ENCODE peak calls at places on chromosomes 3 and 15, in five cellular contexts. C is mucosa of descending colon; B is CD4-positive, alpha-beta T cell; Y is GM12864; I is bronchial epithelial cell. N is an unnamed sample.

GRCh38 chr15:77778802-77779201 is 146.1 kb upstream of the LINGO1 start:
- DNase-seq in I (no peak), C (no peak), Y (no peak), B (no peak), N (no peak)

GRCh38 chr15:101022306-101022705 is 103.1 kb downstream of the LRRK1 start:
- DNase-seq in B (no peak), C (no peak), Y (no peak), I (no peak), N (no peak)

GRCh38 chr3:134978658-134979057 is 183.6 kb downstream of the EPHB1 start:
- DNase-seq in B (no peak), C (no peak), I (no peak), Y (no peak), N (no peak)

GRCh38 chr3:169929830-169930519 is 18.6 kb downstream of the SAMD7 start:
- DNase-seq in C (no peak), Y (no peak), I (peak), B (no peak), N (no peak)

GRCh38 chr3:194443911-194444310 is 42.9 kb downstream of the ATP13A3 start:
- DNase-seq in Y (no peak), I (no peak), C (no peak), B (no peak), N (peak)

GRCh38 chr3:41690766-41691563 is 270.9 kb downstream of the ULK4 start:
- DNase-seq in C (peak), I (no peak), Y (no peak), B (no peak), N (no peak)

GRCh38 chr3:193148678-193149473 is 92.1 kb upstream of the PLAAT1 start:
- DNase-seq in C (no peak), B (no peak), I (no peak), Y (no peak), N (no peak)

GRCh38 chr3:193859195-193859594 is 266.2 kb downstream of the OPA1 start:
- DNase-seq in B (no peak), I (peak), Y (no peak), C (no peak), N (no peak)

GRCh38 chr15:59174161-59174845 is 32.3 kb upstream of the LDHAL6B start:
- DNase-seq in Y (no peak), B (no peak), I (no peak), C (no peak), N (no peak)

GRCh38 chr15:62853114-62853832 is 189.3 kb upstream of the TPM1 start:
- DNase-seq in I (peak), Y (no peak), C (no peak), B (no peak), N (no peak)

GRCh38 chr3:31193871-31194270 is 299.4 kb upstream of the GADL1 start:
- DNase-seq in C (no peak), I (no peak), B (no peak), Y (no peak), N (no peak)

GRCh38 chr3:186937017-186937875 is 6.9 kb downstream of the ST6GAL1 start:
- DNase-seq in Y (no peak), I (no peak), C (no peak), B (no peak), N (no peak)

DNA sequence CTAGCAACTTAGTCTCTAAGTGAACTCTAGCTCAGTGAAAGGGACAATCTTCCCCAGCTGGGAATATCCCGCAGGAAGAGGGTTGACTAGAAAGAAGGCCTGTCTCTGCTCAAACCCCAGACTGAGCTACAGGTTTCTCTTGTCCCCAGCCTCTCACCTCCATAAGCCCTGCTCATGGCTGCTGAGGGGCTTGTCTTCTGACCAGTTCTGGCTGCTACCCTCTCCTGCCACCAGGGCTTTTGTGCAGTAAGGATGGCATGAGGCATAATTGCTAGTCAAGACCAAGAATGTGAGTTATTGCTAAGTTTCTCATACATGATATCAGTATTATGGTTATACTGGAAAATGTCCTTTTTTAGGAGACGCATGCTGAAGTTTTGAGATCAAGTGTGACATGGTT is 21.3 kb downstream of the WDR53 start:
- DNase-seq in I (no peak), C (no peak), B (no peak), Y (no peak), N (no peak)
- TF ChIP-seq CTCF in I (no peak), C (no peak), B (no peak), Y (no peak), N (no peak)

GRCh38 chr15:65336767-65337435 is 32.4 kb downstream of the RNU5B-1 start:
- DNase-seq in C (no peak), B (no peak), Y (no peak), I (no peak), N (no peak)

GRCh38 chr15:65339436-65339835 is 35.0 kb downstream of the RNU5B-1 start:
- DNase-seq in I (no peak), Y (no peak), B (no peak), C (no peak), N (no peak)

GRCh38 chr15:65338823-65339222 is 34.3 kb downstream of the RNU5B-1 start:
- DNase-seq in B (no peak), C (no peak), I (no peak), Y (no peak), N (no peak)

GRCh38 chr15:65337436-65338070 is 33.1 kb downstream of the RNU5B-1 start:
- DNase-seq in Y (no peak), B (no peak), C (no peak), I (no peak), N (no peak)

GRCh38 chr15:65338366-65338765 is 33.9 kb downstream of the RNU5B-1 start:
- DNase-seq in I (no peak), Y (no peak), C (peak), B (no peak), N (no peak)
- TF ChIP-seq CTCF in I (no peak), Y (no peak), C (no peak), B (no peak), N (no peak)

DNA sequence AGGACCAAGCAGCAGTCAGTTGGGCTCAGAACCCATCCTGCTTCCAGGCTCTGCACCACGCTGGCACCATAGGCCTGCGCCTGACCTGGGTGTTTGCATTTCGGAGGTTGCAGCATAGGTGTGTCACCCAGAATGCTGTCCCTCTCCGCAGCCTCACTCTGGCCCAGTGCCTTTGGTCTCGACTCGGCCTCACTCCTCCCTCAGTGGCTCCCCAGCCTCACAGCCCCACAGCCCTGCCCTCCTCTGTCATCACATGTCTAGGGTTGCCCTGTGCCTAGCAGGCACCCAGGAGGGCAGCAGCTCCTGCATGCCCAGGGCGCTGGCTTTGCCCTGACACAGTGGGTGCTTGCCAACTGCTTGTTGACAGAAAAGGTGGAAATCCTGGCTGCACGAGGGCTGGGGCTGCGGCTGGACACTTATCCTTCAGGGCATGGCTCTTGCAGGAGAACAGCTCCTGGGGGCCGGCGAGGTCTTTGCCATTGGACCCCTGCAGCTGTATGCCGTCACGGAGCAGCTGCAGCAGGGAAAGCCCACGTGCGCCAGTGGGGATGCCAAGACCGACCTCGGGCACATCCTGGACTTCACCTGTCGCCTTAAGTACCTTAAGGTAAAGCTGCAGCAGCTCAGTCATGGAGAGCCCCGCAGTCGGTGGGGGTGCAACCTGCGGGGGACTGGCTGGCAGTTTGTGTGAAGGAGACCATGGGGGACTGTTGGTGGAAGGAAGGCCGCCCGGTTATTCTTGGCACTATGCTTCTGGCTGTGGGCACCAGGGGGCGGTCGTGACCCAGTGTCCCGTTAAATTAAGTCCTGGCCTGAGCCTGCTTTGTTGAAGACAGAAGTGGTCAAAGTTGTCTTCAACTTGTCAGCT is 16.2 kb downstream of the NISCH start:
- DNase-seq in B (no peak), I (peak), Y (no peak), C (peak), N (no peak)
- TF ChIP-seq CTCF in B (peak), I (peak), Y (peak), C (peak), N (peak)

DNA sequence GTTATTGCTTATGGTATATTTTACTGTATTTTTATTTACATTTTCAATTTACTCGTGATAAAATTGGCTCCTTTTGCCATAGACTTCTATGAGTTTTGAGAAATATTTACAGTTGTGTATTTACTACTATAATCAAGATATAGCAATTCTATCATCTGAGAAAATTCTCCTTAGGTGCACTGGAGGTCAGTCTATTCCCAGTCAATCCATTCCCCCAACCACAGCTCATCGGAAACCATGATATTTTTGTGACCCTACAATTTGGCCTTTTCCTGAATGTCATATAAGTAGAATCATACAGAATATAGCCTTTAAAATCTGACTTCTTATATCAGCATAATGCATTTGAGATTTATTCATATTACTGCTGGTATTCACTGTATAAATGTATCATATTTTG is 114.7 kb upstream of the LRTM1 start:
- DNase-seq in C (no peak), B (no peak), Y (no peak), I (no peak), N (no peak)
- TF ChIP-seq CTCF in C (no peak), B (no peak), Y (no peak), I (no peak), N (peak)

GRCh38 chr3:141647562-141647915 is 90.6 kb upstream of the RNF7 start:
- DNase-seq in Y (no peak), B (no peak), I (no peak), C (no peak), N (no peak)

GRCh38 chr3:141643816-141644215 is 94.3 kb upstream of the RNF7 start:
- DNase-seq in Y (no peak), C (no peak), B (no peak), I (peak), N (no peak)

GRCh38 chr3:141643391-141643790 is 94.7 kb upstream of the RNF7 start:
- DNase-seq in B (no peak), I (no peak), C (no peak), Y (no peak), N (no peak)

GRCh38 chr3:141646760-141647561 is 91.1 kb upstream of the RNF7 start:
- DNase-seq in Y (no peak), C (peak), I (peak), B (no peak), N (no peak)

DNA sequence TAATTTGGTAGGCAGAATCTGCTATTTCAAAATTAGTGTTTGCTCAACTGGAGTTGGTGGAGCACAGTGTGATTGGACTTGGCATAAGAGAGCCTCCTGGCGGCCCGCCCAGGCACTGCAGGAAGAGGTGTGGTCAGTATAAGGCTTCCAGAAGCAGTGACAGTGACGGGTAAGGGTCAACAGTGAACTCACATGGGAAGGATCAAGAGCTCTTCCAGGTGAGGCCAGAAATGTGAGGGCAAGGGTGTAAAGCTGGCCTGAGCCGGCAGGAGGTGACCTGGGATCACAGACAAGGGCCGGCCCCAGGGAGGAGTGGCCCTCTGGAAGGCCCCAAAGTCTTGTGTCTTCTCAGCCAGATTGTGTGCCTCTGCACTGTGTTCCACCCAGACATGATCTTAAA is 93.2 kb upstream of the RNF7 start:
- DNase-seq in Y (no peak), B (peak), C (peak), I (peak), N (no peak)
- TF ChIP-seq CTCF in Y (peak), B (peak), C (peak), I (peak), N (peak)

GRCh38 chr15:40418126-40418525 is 12.5 kb downstream of the IVD start:
- DNase-seq in B (no peak), I (no peak), C (no peak), Y (no peak), N (no peak)

GRCh38 chr15:40420071-40420713 is 14.6 kb downstream of the IVD start:
- DNase-seq in I (no peak), C (no peak), Y (no peak), B (no peak), N (no peak)

GRCh38 chr15:40424483-40425115 is 16.2 kb upstream of the BAHD1 start:
- DNase-seq in I (no peak), C (no peak), Y (no peak), B (no peak), N (no peak)

GRCh38 chr15:40420793-40421192 is 15.2 kb downstream of the IVD start:
- DNase-seq in B (no peak), C (peak), Y (no peak), I (peak), N (no peak)

DNA sequence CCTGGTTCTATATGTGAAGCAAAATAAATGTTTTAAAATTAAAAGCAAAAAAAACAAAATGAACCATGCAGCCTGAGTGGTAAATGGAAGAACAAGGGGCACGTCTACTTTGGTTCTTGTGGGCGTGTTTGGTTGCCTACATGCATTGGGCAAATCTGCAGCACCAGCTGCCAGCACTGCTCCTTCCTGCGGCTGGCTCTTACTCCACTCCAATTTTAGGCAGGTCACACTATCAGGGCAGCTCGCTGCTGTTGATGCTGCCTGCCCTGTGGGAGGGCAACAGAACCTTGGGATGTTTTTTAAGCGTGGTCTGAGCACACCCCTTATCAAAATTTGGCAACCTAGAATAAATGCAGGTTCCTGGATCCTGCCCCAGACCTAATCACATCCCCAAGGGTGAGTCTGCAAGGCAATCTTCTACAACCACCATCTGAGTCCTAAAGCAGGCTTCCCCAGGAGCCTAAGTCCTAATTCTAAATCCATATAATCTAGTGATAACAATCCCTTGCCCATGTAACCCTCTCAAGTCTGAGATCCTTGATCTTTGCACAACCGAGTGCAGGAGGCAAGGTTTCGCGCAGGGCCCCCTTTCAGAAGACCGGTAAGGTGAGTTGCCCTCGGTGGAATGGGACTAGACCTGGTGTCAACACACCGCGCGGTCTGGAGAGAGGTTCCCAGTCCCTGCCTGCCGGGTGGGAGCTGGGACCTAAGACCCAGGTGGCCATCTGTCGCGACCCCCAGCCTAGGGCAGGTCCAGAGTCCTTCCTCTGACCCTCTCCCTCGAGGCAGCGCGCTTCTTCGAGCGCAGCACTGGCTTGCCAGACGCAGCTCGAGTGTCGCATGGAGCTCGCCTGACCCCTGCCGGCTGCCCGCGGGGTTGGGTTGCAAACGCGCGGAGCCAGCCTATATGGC is 15.9 kb downstream of the IVD start:
- DNase-seq in B (peak), Y (peak), C (peak), I (peak), N (no peak)
- TF ChIP-seq CTCF in B (peak), Y (peak), C (peak), I (peak), N (peak)

GRCh38 chr3:8712045-8712870 is 21.3 kb upstream of the CAV3 start:
- DNase-seq in C (no peak), B (no peak), I (peak), Y (no peak), N (peak)

GRCh38 chr3:8709801-8710524 is 23.6 kb upstream of the CAV3 start:
- DNase-seq in C (no peak), B (no peak), I (no peak), Y (no peak), N (no peak)

GRCh38 chr3:8709287-8709686 is 24.3 kb upstream of the CAV3 start:
- DNase-seq in I (no peak), Y (no peak), B (no peak), C (no peak), N (no peak)

GRCh38 chr3:8712871-8713360 is 20.7 kb upstream of the CAV3 start:
- DNase-seq in Y (no peak), I (no peak), B (no peak), C (no peak), N (no peak)

GRCh38 chr3:8713901-8714759 is 19.5 kb upstream of the CAV3 start:
- DNase-seq in C (peak), Y (no peak), B (no peak), I (no peak), N (no peak)
- TF ChIP-seq CTCF in C (no peak), Y (peak), B (no peak), I (peak), N (no peak)

N was measured in AG09319.